ENCODE peak calls at places on chromosome 12, in nine cellular contexts. One of them, this sample, is unnamed.

GRCh38 chr12:74381968-74382367 is 155.7 kb upstream of the ATXN7L3B start:
- DNase-seq in IMR-90: no peak
- DNase-seq in esophagus muscularis mucosa: no peak
- DNase-seq in skeletal muscle cell: peak
- DNase-seq in adipocyte: peak
- DNase-seq in dorsolateral prefrontal cortex: no peak
- DNase-seq in body of pancreas: no peak
- DNase-seq in retinal pigment epithelial cell: no peak
- DNase-seq in OCI-LY7: no peak
- DNase-seq in this sample: no peak

GRCh38 chr12:32698285-32698684 is 19.2 kb downstream of the DNM1L start:
- DNase-seq in body of pancreas: no peak
- DNase-seq in dorsolateral prefrontal cortex: no peak
- DNase-seq in esophagus muscularis mucosa: no peak
- DNase-seq in OCI-LY7: peak
- DNase-seq in IMR-90: no peak
- DNase-seq in retinal pigment epithelial cell: no peak
- DNase-seq in skeletal muscle cell: no peak
- DNase-seq in adipocyte: no peak
- DNase-seq in this sample: no peak

GRCh38 chr12:79344855-79345840 is 345.6 kb downstream of the PAWR start:
- DNase-seq in body of pancreas: no peak
- DNase-seq in OCI-LY7: peak
- DNase-seq in IMR-90: peak
- DNase-seq in skeletal muscle cell: no peak
- DNase-seq in dorsolateral prefrontal cortex: no peak
- DNase-seq in retinal pigment epithelial cell: no peak
- DNase-seq in esophagus muscularis mucosa: no peak
- DNase-seq in adipocyte: peak
- DNase-seq in this sample: peak

GRCh38 chr12:636632-637031 is 26.6 kb downstream of the NINJ2 start:
- DNase-seq in esophagus muscularis mucosa: no peak
- DNase-seq in OCI-LY7: no peak
- DNase-seq in IMR-90: no peak
- DNase-seq in body of pancreas: no peak
- DNase-seq in dorsolateral prefrontal cortex: no peak
- DNase-seq in adipocyte: no peak
- DNase-seq in skeletal muscle cell: no peak
- DNase-seq in retinal pigment epithelial cell: no peak
- DNase-seq in this sample: no peak

GRCh38 chr12:39332661-39333175 is 110.2 kb downstream of the KIF21A start:
- DNase-seq in skeletal muscle cell: no peak
- DNase-seq in dorsolateral prefrontal cortex: no peak
- DNase-seq in adipocyte: no peak
- DNase-seq in esophagus muscularis mucosa: no peak
- DNase-seq in OCI-LY7: no peak
- DNase-seq in IMR-90: no peak
- DNase-seq in body of pancreas: no peak
- DNase-seq in retinal pigment epithelial cell: no peak
- DNase-seq in this sample: no peak

GRCh38 chr12:1277905-1278304 is 286.9 kb downstream of the ERC1 start:
- DNase-seq in skeletal muscle cell: no peak
- DNase-seq in dorsolateral prefrontal cortex: no peak
- DNase-seq in OCI-LY7: peak
- DNase-seq in esophagus muscularis mucosa: no peak
- DNase-seq in IMR-90: no peak
- DNase-seq in adipocyte: no peak
- DNase-seq in retinal pigment epithelial cell: no peak
- DNase-seq in body of pancreas: no peak
- DNase-seq in this sample: peak

GRCh38 chr12:85820117-85820516 is 16.1 kb downstream of the RASSF9 start:
- DNase-seq in dorsolateral prefrontal cortex: no peak
- DNase-seq in body of pancreas: no peak
- DNase-seq in IMR-90: no peak
- DNase-seq in retinal pigment epithelial cell: no peak
- DNase-seq in esophagus muscularis mucosa: no peak
- DNase-seq in OCI-LY7: no peak
- DNase-seq in skeletal muscle cell: no peak
- DNase-seq in adipocyte: peak
- DNase-seq in this sample: no peak

GRCh38 chr12:38053655-38054464 is 262.7 kb upstream of the ALG10B start:
- DNase-seq in OCI-LY7: no peak
- DNase-seq in esophagus muscularis mucosa: no peak
- DNase-seq in IMR-90: no peak
- DNase-seq in body of pancreas: peak
- DNase-seq in skeletal muscle cell: no peak
- DNase-seq in dorsolateral prefrontal cortex: no peak
- DNase-seq in adipocyte: no peak
- DNase-seq in retinal pigment epithelial cell: no peak
- DNase-seq in this sample: no peak

GRCh38 chr12:118055865-118056773 is 4.9 kb downstream of the WSB2 start:
- DNase-seq in esophagus muscularis mucosa: no peak
- DNase-seq in skeletal muscle cell: no peak
- DNase-seq in body of pancreas: peak
- DNase-seq in dorsolateral prefrontal cortex: no peak
- DNase-seq in retinal pigment epithelial cell: no peak
- DNase-seq in adipocyte: no peak
- DNase-seq in OCI-LY7: no peak
- DNase-seq in IMR-90: peak
- DNase-seq in this sample: no peak

DNA sequence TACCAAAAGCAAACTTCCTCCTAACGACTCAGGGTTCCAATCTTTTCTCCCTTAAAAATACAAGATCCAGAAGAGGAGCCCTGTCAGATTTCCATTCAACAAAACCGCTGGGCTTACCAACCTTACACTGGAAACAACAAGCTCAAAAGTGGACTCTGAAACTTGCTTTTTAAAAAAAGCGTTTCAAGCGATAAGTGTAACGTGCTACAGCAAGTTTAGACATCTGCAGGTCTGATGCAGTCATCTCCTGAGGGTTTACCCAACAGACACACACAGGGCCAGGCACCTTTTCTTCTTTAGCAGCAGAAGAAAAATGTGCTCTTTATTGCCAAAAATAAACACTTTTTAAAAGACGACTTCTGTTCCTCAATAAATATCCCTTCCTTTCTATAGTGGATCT is 6.9 kb upstream of the CREBL2 start:
- DNase-seq in skeletal muscle cell: no peak
- DNase-seq in OCI-LY7: no peak
- DNase-seq in retinal pigment epithelial cell: no peak
- DNase-seq in dorsolateral prefrontal cortex: no peak
- DNase-seq in esophagus muscularis mucosa: peak
- DNase-seq in adipocyte: no peak
- DNase-seq in IMR-90: no peak
- DNase-seq in body of pancreas: no peak
- DNase-seq in this sample: no peak
- H3K4me3 ChIP-seq in skeletal muscle cell: no peak
- H3K4me3 ChIP-seq in OCI-LY7: no peak
- H3K4me3 ChIP-seq in retinal pigment epithelial cell: no peak
- H3K4me3 ChIP-seq in dorsolateral prefrontal cortex: no peak
- H3K4me3 ChIP-seq in esophagus muscularis mucosa: no peak
- H3K4me3 ChIP-seq in adipocyte: no peak
- H3K4me3 ChIP-seq in IMR-90: no peak
- H3K4me3 ChIP-seq in body of pancreas: no peak
- H3K4me3 ChIP-seq in this sample: no peak

DNA sequence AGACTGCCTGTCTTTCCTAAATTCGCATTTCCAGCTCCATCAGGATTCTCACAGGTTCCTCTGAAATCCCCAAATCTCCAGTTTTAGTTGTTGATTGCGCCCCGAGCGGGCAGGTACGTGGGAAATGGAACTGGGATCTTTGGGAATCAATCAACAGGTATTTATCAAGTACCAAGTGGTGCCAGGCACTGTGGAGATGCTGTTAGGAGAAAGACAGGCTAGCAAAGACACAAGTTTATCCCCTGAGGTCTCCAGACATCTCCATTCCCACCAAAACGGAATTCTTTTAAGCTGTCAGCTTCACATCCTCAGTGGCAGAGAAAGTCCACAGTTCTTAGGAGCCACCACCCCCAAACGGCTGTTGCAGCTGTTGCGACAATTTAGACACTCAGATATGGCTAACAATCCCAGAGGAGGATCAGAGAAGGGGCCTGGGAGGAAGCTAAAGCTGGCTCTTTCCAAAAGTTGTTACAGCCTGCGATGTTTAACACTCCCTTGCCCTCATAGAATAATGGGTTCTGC is 1.8 kb upstream of the ATP5MC2 start:
- DNase-seq in IMR-90: no peak
- DNase-seq in body of pancreas: no peak
- DNase-seq in adipocyte: no peak
- DNase-seq in esophagus muscularis mucosa: no peak
- DNase-seq in skeletal muscle cell: no peak
- DNase-seq in dorsolateral prefrontal cortex: no peak
- DNase-seq in retinal pigment epithelial cell: no peak
- DNase-seq in OCI-LY7: no peak
- DNase-seq in this sample: no peak
- H3K4me3 ChIP-seq in IMR-90: no peak
- H3K4me3 ChIP-seq in body of pancreas: no peak
- H3K4me3 ChIP-seq in adipocyte: peak
- H3K4me3 ChIP-seq in esophagus muscularis mucosa: peak
- H3K4me3 ChIP-seq in skeletal muscle cell: peak
- H3K4me3 ChIP-seq in dorsolateral prefrontal cortex: peak
- H3K4me3 ChIP-seq in retinal pigment epithelial cell: peak
- H3K4me3 ChIP-seq in OCI-LY7: no peak
- H3K4me3 ChIP-seq in this sample: no peak

GRCh38 chr12:80707830-80708534 is 548 bp downstream of the MYF6 start:
- DNase-seq in esophagus muscularis mucosa: no peak
- DNase-seq in dorsolateral prefrontal cortex: no peak
- DNase-seq in OCI-LY7: no peak
- DNase-seq in adipocyte: no peak
- DNase-seq in IMR-90: no peak
- DNase-seq in retinal pigment epithelial cell: no peak
- DNase-seq in skeletal muscle cell: no peak
- DNase-seq in body of pancreas: no peak
- DNase-seq in this sample: no peak
- H3K4me3 ChIP-seq in esophagus muscularis mucosa: peak
- H3K4me3 ChIP-seq in dorsolateral prefrontal cortex: peak
- H3K4me3 ChIP-seq in OCI-LY7: no peak
- H3K4me3 ChIP-seq in adipocyte: peak
- H3K4me3 ChIP-seq in IMR-90: no peak
- H3K4me3 ChIP-seq in retinal pigment epithelial cell: peak
- H3K4me3 ChIP-seq in skeletal muscle cell: peak
- H3K4me3 ChIP-seq in body of pancreas: no peak
- H3K4me3 ChIP-seq in this sample: no peak

GRCh38 chr12:52630609-52631200 is 12.3 kb upstream of the KRT73 start:
- DNase-seq in dorsolateral prefrontal cortex: no peak
- DNase-seq in adipocyte: no peak
- DNase-seq in IMR-90: no peak
- DNase-seq in OCI-LY7: no peak
- DNase-seq in skeletal muscle cell: no peak
- DNase-seq in retinal pigment epithelial cell: no peak
- DNase-seq in esophagus muscularis mucosa: peak
- DNase-seq in body of pancreas: no peak
- DNase-seq in this sample: peak
- H3K4me3 ChIP-seq in dorsolateral prefrontal cortex: no peak
- H3K4me3 ChIP-seq in adipocyte: no peak
- H3K4me3 ChIP-seq in IMR-90: no peak
- H3K4me3 ChIP-seq in OCI-LY7: no peak
- H3K4me3 ChIP-seq in skeletal muscle cell: no peak
- H3K4me3 ChIP-seq in retinal pigment epithelial cell: no peak
- H3K4me3 ChIP-seq in esophagus muscularis mucosa: no peak
- H3K4me3 ChIP-seq in body of pancreas: no peak
- H3K4me3 ChIP-seq in this sample: no peak

DNA sequence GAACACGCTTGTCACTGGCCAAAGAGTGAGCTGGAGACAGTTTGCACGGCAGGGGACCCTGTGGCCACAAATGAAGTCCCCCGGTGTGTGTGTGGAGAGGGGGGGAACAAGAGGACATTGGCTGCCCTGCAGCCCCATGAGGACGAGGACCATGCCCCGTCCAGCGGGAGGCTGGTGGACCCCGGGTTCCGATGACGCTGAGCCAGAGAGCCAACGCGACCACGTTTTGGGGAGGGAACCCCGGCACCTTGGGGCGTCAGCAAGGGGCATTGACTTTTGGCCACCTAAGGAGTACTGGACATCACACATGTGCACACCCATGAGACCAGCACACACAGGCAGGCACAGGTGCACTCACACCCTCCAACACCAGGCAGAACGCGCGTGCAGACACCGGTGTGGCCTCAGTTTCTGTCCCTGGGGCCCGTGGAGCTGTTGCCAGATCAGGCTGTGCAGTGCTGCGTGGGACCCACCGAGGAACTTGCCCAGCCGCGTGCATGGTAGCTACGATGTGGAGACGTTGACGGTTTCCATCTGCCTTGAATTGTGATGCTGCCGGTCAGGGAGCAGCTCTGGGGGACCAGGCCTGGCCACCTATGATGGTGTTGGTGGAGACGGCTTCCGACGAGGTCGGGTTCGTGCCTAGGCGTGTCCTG is 26.5 kb downstream of the NOC4L start:
- DNase-seq in IMR-90: no peak
- DNase-seq in adipocyte: no peak
- DNase-seq in dorsolateral prefrontal cortex: no peak
- DNase-seq in esophagus muscularis mucosa: no peak
- DNase-seq in OCI-LY7: no peak
- DNase-seq in skeletal muscle cell: no peak
- DNase-seq in retinal pigment epithelial cell: no peak
- DNase-seq in body of pancreas: no peak
- DNase-seq in this sample: no peak
- H3K4me3 ChIP-seq in IMR-90: no peak
- H3K4me3 ChIP-seq in adipocyte: no peak
- H3K4me3 ChIP-seq in dorsolateral prefrontal cortex: no peak
- H3K4me3 ChIP-seq in esophagus muscularis mucosa: no peak
- H3K4me3 ChIP-seq in OCI-LY7: no peak
- H3K4me3 ChIP-seq in skeletal muscle cell: no peak
- H3K4me3 ChIP-seq in retinal pigment epithelial cell: no peak
- H3K4me3 ChIP-seq in body of pancreas: no peak
- H3K4me3 ChIP-seq in this sample: no peak

This sample was measured in Jurkat, Clone E6-1.